ENCODE peak calls at places on chromosomes 11 and 22, in ten cellular contexts. U is breast epithelium, A is adrenal gland, O is fibroblast of lung, N is esophagus squamous epithelium, H is OCI-LY7, G is SK-N-SH, D is ovary, J is adipocyte, K is HCT116. B is an unnamed sample. For H3K36me3, the result is how much of the 10 kb centered on the place peaks cover.

GRCh38 chr11:61954106-61955030 is 4.2 kb downstream of the BEST1 start:
- DNase-seq in U (no peak), A (no peak), O (peak), N (no peak), H (no peak), G (no peak), D (no peak), J (no peak), K (no peak), B (peak)

GRCh38 chr11:22875869-22876473 is 15.7 kb upstream of the CCDC179 start:
- DNase-seq in U (no peak), A (peak), O (peak), N (no peak), H (peak), G (peak), D (peak), J (peak), K (peak), B (no peak)

GRCh38 chr11:86576946-86577624 is 95.3 kb downstream of the ME3 start:
- DNase-seq in U (no peak), A (no peak), O (no peak), N (no peak), H (no peak), G (no peak), D (no peak), J (no peak), K (no peak), B (no peak)

GRCh38 chr11:2094354-2095197 is 44.6 kb downstream of the IGF2 start:
- DNase-seq in U (peak), A (no peak), O (no peak), N (no peak), H (no peak), G (no peak), D (no peak), J (no peak), K (no peak), B (no peak)

GRCh38 chr11:20913113-20913512 is 243.7 kb downstream of the NELL1 start:
- DNase-seq in U (no peak), A (no peak), O (no peak), N (no peak), H (no peak), G (no peak), D (no peak), J (no peak), K (no peak), B (no peak)

GRCh38 chr11:96279018-96279417 is 64.0 kb downstream of the MAML2 start:
- DNase-seq in U (no peak), A (no peak), O (no peak), N (no peak), H (no peak), G (no peak), D (no peak), J (no peak), K (no peak), B (no peak)

GRCh38 chr22:49533886-49534285 is 293.8 kb downstream of the BRD1 start:
- DNase-seq in U (no peak), A (no peak), O (no peak), N (no peak), H (no peak), G (no peak), D (no peak), J (no peak), K (no peak), B (peak)

GRCh38 chr11:83374311-83374710 is 88.1 kb upstream of the CCDC90B start:
- DNase-seq in U (no peak), A (no peak), O (no peak), N (no peak), H (no peak), G (no peak), D (no peak), J (no peak), K (no peak), B (no peak)

GRCh38 chr22:44063462-44064371 is 39.6 kb downstream of the PARVB start:
- DNase-seq in U (no peak), A (no peak), O (no peak), N (no peak), H (peak), G (no peak), D (no peak), J (no peak), K (no peak), B (no peak)

GRCh38 chr11:3803726-3804510 is 4.4 kb upstream of the PGAP2 start:
- DNase-seq in U (no peak), A (no peak), O (no peak), N (no peak), H (no peak), G (no peak), D (no peak), J (no peak), K (no peak), B (no peak)

GRCh38 chr22:28332410-28332809 is 347.2 kb downstream of the TTC28 start:
- DNase-seq in U (no peak), A (no peak), O (peak), N (no peak), H (no peak), G (no peak), D (no peak), J (peak), K (no peak), B (no peak)

GRCh38 chr11:118001494-118001971 is 15.3 kb downstream of the IL10RA start:
- DNase-seq in U (no peak), A (no peak), O (no peak), N (no peak), H (no peak), G (no peak), D (no peak), J (no peak), K (no peak), B (no peak)

GRCh38 chr11:11391796-11392195 is 38.7 kb upstream of the CSNK2A3 start:
- DNase-seq in U (no peak), A (no peak), O (peak), N (no peak), H (no peak), G (no peak), D (no peak), J (peak), K (peak), B (no peak)

GRCh38 chr11:79762271-79762935 is 321.6 kb upstream of the TENM4 start:
- DNase-seq in U (no peak), A (no peak), O (peak), N (no peak), H (no peak), G (no peak), D (no peak), J (peak), K (no peak), B (no peak)

GRCh38 chr11:88404363-88404762 is 66.8 kb upstream of the CTSC start:
- DNase-seq in U (no peak), A (no peak), O (no peak), N (no peak), H (no peak), G (no peak), D (no peak), J (no peak), K (no peak), B (no peak)

GRCh38 chr11:64000026-64000739 is 13.9 kb downstream of the OTUB1 start:
- DNase-seq in U (peak), A (peak), O (peak), N (no peak), H (peak), G (peak), D (peak), J (peak), K (no peak), B (peak)

GRCh38 chr11:65569164-65569972 is 909 bp upstream of the ZNRD2 start:
- DNase-seq in U (no peak), A (no peak), O (no peak), N (no peak), H (no peak), G (no peak), D (no peak), J (no peak), K (no peak), B (no peak)

GRCh38 chr11:66701432-66702240 is 23.9 kb upstream of the RBM4B start:
- DNase-seq in U (no peak), A (peak), O (no peak), N (no peak), H (no peak), G (no peak), D (no peak), J (no peak), K (no peak), B (no peak)

GRCh38 chr11:6388747-6389146 is 1.5 kb upstream of the SMPD1 start:
- DNase-seq in U (no peak), A (no peak), O (no peak), N (no peak), H (no peak), G (no peak), D (no peak), J (no peak), K (no peak), B (no peak)

GRCh38 chr11:65182258-65183170 is 786 bp downstream of the CAPN1 start:
- DNase-seq in U (no peak), A (no peak), O (peak), N (no peak), H (peak), G (no peak), D (peak), J (peak), K (peak), B (peak)

GRCh38 chr11:39589391-39589790 is 1870.1 kb downstream of the LRRC4C start:
- DNase-seq in U (no peak), A (no peak), O (no peak), N (no peak), H (no peak), G (no peak), D (no peak), J (no peak), K (no peak), B (no peak)

GRCh38 chr11:103736986-103737622 is 299.3 kb upstream of the DDI1 start:
- DNase-seq in U (no peak), A (no peak), O (no peak), N (no peak), H (no peak), G (no peak), D (peak), J (no peak), K (no peak), B (no peak)

GRCh38 chr11:34425863-34426262 is 12.9 kb upstream of the CAT start:
- DNase-seq in U (no peak), A (no peak), O (no peak), N (no peak), H (no peak), G (no peak), D (no peak), J (peak), K (no peak), B (no peak)

GRCh38 chr11:117873828-117874125 is 2.7 kb downstream of the FXYD6 start:
- DNase-seq in U (no peak), A (no peak), O (no peak), N (no peak), H (no peak), G (no peak), D (no peak), J (no peak), K (no peak), B (no peak)

GRCh38 chr11:117985953-117986887 is at the start of gene IL10RA:
- DNase-seq in U (no peak), A (peak), O (peak), N (peak), H (peak), G (peak), D (peak), J (peak), K (peak), B (peak)

GRCh38 chr11:63951779-63952536 is 13.2 kb downstream of the NAA40 start:
- DNase-seq in U (no peak), A (no peak), O (no peak), N (no peak), H (peak), G (no peak), D (no peak), J (no peak), K (no peak), B (no peak)

GRCh38 chr22:24068717-24069116 is 57.6 kb downstream of the CABIN1 start:
- DNase-seq in U (no peak), A (no peak), O (no peak), N (no peak), H (peak), G (no peak), D (peak), J (no peak), K (no peak), B (no peak)

GRCh38 chr11:130672911-130673310 is 224.5 kb downstream of the ADAMTS15 start:
- DNase-seq in U (no peak), A (no peak), O (no peak), N (no peak), H (no peak), G (no peak), D (no peak), J (no peak), K (no peak), B (no peak)

GRCh38 chr11:111358038-111359001 is 20.8 kb downstream of the POU2AF1 start:
- DNase-seq in U (no peak), A (no peak), O (no peak), N (no peak), H (peak), G (no peak), D (no peak), J (no peak), K (no peak), B (no peak)

GRCh38 chr11:131471976-131472375 is 101.6 kb downstream of the NTM start:
- DNase-seq in U (no peak), A (no peak), O (no peak), N (no peak), H (no peak), G (no peak), D (no peak), J (no peak), K (no peak), B (no peak)

GRCh38 chr11:48036011-48036410 is 55.7 kb downstream of the PTPRJ start:
- DNase-seq in U (no peak), A (no peak), O (no peak), N (no peak), H (no peak), G (no peak), D (no peak), J (peak), K (no peak), B (no peak)

GRCh38 chr11:20353829-20354434 is 9.6 kb upstream of the HTATIP2 start:
- DNase-seq in U (no peak), A (no peak), O (peak), N (no peak), H (peak), G (peak), D (no peak), J (peak), K (peak), B (no peak)

GRCh38 chr11:43497144-43497543 is 138.4 kb downstream of the TTC17 start:
- DNase-seq in U (no peak), A (no peak), O (no peak), N (no peak), H (no peak), G (no peak), D (no peak), J (no peak), K (no peak), B (no peak)

GRCh38 chr11:7576671-7577225 is 62.9 kb downstream of the PPFIBP2 start:
- DNase-seq in U (no peak), A (no peak), O (no peak), N (no peak), H (no peak), G (peak), D (peak), J (peak), K (no peak), B (no peak)

GRCh38 chr11:18282626-18283025 is 16.6 kb downstream of the SAA1 start:
- DNase-seq in U (no peak), A (no peak), O (no peak), N (no peak), H (no peak), G (no peak), D (no peak), J (no peak), K (no peak), B (no peak)

GRCh38 chr11:18285841-18286240 is 19.8 kb downstream of the SAA1 start:
- DNase-seq in U (no peak), A (no peak), O (no peak), N (no peak), H (no peak), G (no peak), D (no peak), J (no peak), K (no peak), B (no peak)

GRCh38 chr11:18277560-18278271 is 11.7 kb downstream of the SAA1 start:
- DNase-seq in U (no peak), A (peak), O (no peak), N (no peak), H (no peak), G (no peak), D (no peak), J (no peak), K (no peak), B (no peak)

DNA sequence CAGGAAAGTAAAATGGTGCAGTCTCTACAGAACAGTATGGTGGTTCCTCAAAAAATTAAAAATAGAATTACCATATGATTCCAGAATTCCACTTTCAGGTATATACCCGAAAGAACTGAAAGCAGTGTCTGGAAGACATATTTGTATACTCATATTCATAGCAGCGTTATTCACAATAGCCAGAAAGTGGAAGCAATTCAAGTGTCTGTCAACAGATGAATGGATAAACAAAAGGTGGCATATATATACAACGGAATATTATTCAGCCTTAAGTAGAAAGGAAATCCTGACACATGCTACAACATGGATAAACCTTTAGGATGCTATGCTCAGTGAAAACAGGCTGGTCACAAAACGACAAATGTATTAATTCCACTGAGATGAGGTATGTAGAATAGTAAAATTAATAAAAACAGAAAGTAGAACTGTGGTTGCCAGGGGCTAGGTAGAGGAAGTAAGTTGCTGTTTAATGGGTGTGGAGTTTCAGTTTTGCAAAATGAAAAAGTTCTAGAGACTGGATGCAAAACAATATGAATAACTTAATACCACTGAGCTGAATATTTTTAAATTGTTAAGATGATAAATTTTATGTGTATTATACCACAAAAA is 14.5 kb downstream of the SAA1 start:
- DNase-seq in U (no peak), A (no peak), O (no peak), N (no peak), H (no peak), G (no peak), D (no peak), J (no peak), K (no peak), B (no peak)
- H3K36me3 ChIP-seq in U (under half), A (under half), O (under half), N (half or more), H (half or more), G (under half), D (under half), J (half or more), K (under half), B (under half)

GRCh38 chr11:73976451-73977151 is 6.0 kb downstream of the UCP2 start:
- DNase-seq in U (peak), A (no peak), O (no peak), N (no peak), H (no peak), G (no peak), D (no peak), J (no peak), K (no peak), B (no peak)

GRCh38 chr11:73977856-73978519 is 4.7 kb downstream of the UCP2 start:
- DNase-seq in U (peak), A (no peak), O (no peak), N (no peak), H (no peak), G (no peak), D (no peak), J (no peak), K (no peak), B (no peak)

GRCh38 chr11:73974611-73975478 is 7.8 kb downstream of the UCP2 start:
- DNase-seq in U (peak), A (no peak), O (no peak), N (no peak), H (no peak), G (no peak), D (no peak), J (no peak), K (no peak), B (no peak)

GRCh38 chr11:73972620-73973449 is 9.8 kb downstream of the UCP2 start:
- DNase-seq in U (peak), A (no peak), O (no peak), N (no peak), H (peak), G (no peak), D (no peak), J (no peak), K (no peak), B (no peak)

DNA sequence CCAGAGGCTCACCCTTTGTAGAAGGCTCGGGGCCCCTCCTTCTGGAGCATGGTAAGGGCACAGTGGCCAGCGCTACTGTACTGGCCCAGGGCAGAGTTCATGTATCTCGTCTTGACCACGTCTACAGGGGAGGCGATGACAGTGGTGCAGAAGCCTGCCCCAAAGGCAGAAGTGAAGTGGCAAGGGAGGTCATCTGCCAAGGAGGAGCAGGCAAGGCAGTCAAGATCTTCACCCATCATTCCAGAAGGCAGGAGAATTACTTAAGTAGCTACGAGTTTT is 7.2 kb downstream of the UCP2 start:
- DNase-seq in U (peak), A (no peak), O (no peak), N (no peak), H (no peak), G (no peak), D (no peak), J (no peak), K (no peak), B (no peak)
- H3K36me3 ChIP-seq in U (under half), A (under half), O (under half), N (under half), H (half or more), G (under half), D (under half), J (half or more), K (under half), B (under half)

GRCh38 chr22:37070334-37070733 is 18.8 kb downstream of the KCTD17 start:
- DNase-seq in U (no peak), A (no peak), O (no peak), N (no peak), H (no peak), G (no peak), D (no peak), J (no peak), K (no peak), B (peak)
- H3K36me3 ChIP-seq in U (under half), A (under half), O (under half), N (under half), H (under half), G (under half), D (under half), J (under half), K (under half), B (under half)

GRCh38 chr22:21766933-21767462 is 31.4 kb upstream of the YPEL1 start:
- DNase-seq in U (no peak), A (peak), O (no peak), N (no peak), H (peak), G (no peak), D (no peak), J (no peak), K (no peak), B (no peak)

GRCh38 chr22:21764038-21764804 is 28.6 kb upstream of the YPEL1 start:
- DNase-seq in U (no peak), A (no peak), O (no peak), N (no peak), H (no peak), G (no peak), D (no peak), J (no peak), K (no peak), B (no peak)

GRCh38 chr22:21762712-21763581 is 27.4 kb upstream of the YPEL1 start:
- DNase-seq in U (no peak), A (no peak), O (no peak), N (no peak), H (no peak), G (no peak), D (no peak), J (no peak), K (no peak), B (no peak)

GRCh38 chr22:21768435-21768834 is 32.8 kb upstream of the YPEL1 start:
- DNase-seq in U (no peak), A (no peak), O (no peak), N (no peak), H (no peak), G (no peak), D (no peak), J (no peak), K (no peak), B (no peak)

GRCh38 chr22:21765909-21766529 is 30.4 kb upstream of the YPEL1 start:
- DNase-seq in U (no peak), A (no peak), O (no peak), N (no peak), H (no peak), G (no peak), D (no peak), J (no peak), K (no peak), B (no peak)
- H3K36me3 ChIP-seq in U (under half), A (under half), O (under half), N (half or more), H (half or more), G (half or more), D (under half), J (half or more), K (under half), B (under half)